ENCODE peak calls at places on chromosome 6, in four cellular contexts. P, U, B and W are unnamed samples.

GRCh38 chr6:160999508-160999907 is 7.9 kb downstream of the MAP3K4 start:
- DNase-seq in U (no peak), B (no peak), P (no peak), W (no peak)

GRCh38 chr6:116986819-116987218 is 109.8 kb downstream of the RFX6 start:
- DNase-seq in B (no peak), U (no peak), P (no peak), W (no peak)

GRCh38 chr6:113719056-113719455 is 138.1 kb upstream of the MARCKS start:
- DNase-seq in P (no peak), U (no peak), B (no peak), W (no peak)

GRCh38 chr6:125995972-125996580 is 9.7 kb downstream of the TRMT11 start:
- DNase-seq in U (peak), P (peak), B (peak), W (peak)

GRCh38 chr6:117613920-117614535 is 11.7 kb upstream of the GOPC start:
- DNase-seq in U (no peak), B (no peak), P (no peak), W (no peak)

GRCh38 chr6:34462561-34462971 is 3.3 kb upstream of the PACSIN1 start:
- DNase-seq in B (peak), U (peak), P (no peak), W (peak)

GRCh38 chr6:158877716-158878115 is 58.5 kb upstream of the EZR start:
- DNase-seq in B (no peak), U (no peak), P (no peak), W (no peak)

GRCh38 chr6:5130135-5130866 is 45.2 kb downstream of the PPP1R3G start:
- DNase-seq in U (no peak), P (no peak), B (no peak), W (no peak)

GRCh38 chr6:19410477-19410876 is 426.7 kb upstream of the ID4 start:
- DNase-seq in P (no peak), B (no peak), U (peak), W (peak)

GRCh38 chr6:26327450-26328264 is 37.3 kb upstream of the BTN3A2 start:
- DNase-seq in B (no peak), U (peak), P (peak), W (no peak)

GRCh38 chr6:106182455-106182854 is 96.3 kb downstream of the PRDM1 start:
- DNase-seq in U (no peak), B (no peak), P (no peak), W (no peak)

GRCh38 chr6:109454483-109455160 is 950 bp downstream of the MICAL1 start:
- DNase-seq in U (peak), B (peak), P (peak), W (no peak)

GRCh38 chr6:133093957-133094356 is 147.2 kb upstream of the EYA4 start:
- DNase-seq in B (no peak), P (no peak), U (no peak), W (no peak)

GRCh38 chr6:97361286-97361685 is 78.3 kb upstream of the MMS22L start:
- DNase-seq in B (no peak), P (no peak), U (no peak), W (no peak)

GRCh38 chr6:141752677-141753076 is 380.0 kb upstream of the GJE1 start:
- DNase-seq in P (no peak), B (no peak), U (peak), W (no peak)

GRCh38 chr6:45118684-45119230 is 209.4 kb upstream of the RUNX2 start:
- DNase-seq in P (no peak), B (no peak), U (no peak), W (no peak)

GRCh38 chr6:106609699-106610098 is 19.6 kb downstream of the RTN4IP1 start:
- DNase-seq in B (no peak), U (no peak), P (no peak), W (no peak)

GRCh38 chr6:139029470-139030210 is 1.1 kb downstream of the ABRACL start:
- DNase-seq in P (peak), U (peak), B (peak), W (no peak)

GRCh38 chr6:29087213-29087612 is at the start of gene OR2B3:
- DNase-seq in P (no peak), U (no peak), B (no peak), W (no peak)

GRCh38 chr6:24545691-24546090 is 50.9 kb downstream of the ALDH5A1 start:
- DNase-seq in B (no peak), U (no peak), P (no peak), W (no peak)

GRCh38 chr6:52557389-52558265 is 19.2 kb downstream of the TRAM2 start:
- DNase-seq in U (peak), P (no peak), B (no peak), W (no peak)

GRCh38 chr6:5851261-5851757 is 155.4 kb downstream of the NRN1 start:
- DNase-seq in P (no peak), U (peak), B (peak), W (no peak)

GRCh38 chr6:95420792-95421191 is 156.5 kb upstream of the MANEA start:
- DNase-seq in P (no peak), B (no peak), U (no peak), W (no peak)

GRCh38 chr6:109188115-109188411 is 92.8 kb downstream of the CEP57L1 start:
- DNase-seq in U (no peak), P (no peak), B (no peak), W (no peak)